ENCODE peak calls at places on chromosome 2, in ten cellular contexts. One of them, this sample, is unnamed.

GRCh38 chr2:205967391-205968075 is 118.4 kb downstream of the INO80D start:
- DNase-seq in GM18507: no peak
- DNase-seq in stimulated activated CD8-positive, alpha-beta memory T cell treated with anti-CD3 and anti-CD28 coated beads, Interleukin-12 subunit alpha, Interleukin-12 subunit beta, amount 100 ng/mL, for 1 hour: no peak
- DNase-seq in lower leg skin: peak
- DNase-seq in GM12865: peak
- DNase-seq in T-helper 1 cell: no peak
- DNase-seq in MM.1S: no peak
- DNase-seq in stromal cell of bone marrow: no peak
- DNase-seq in head of caudate nucleus: no peak
- DNase-seq in heart left ventricle: no peak
- DNase-seq in this sample: no peak

GRCh38 chr2:25149646-25150045 is 18.7 kb downstream of the POMC start:
- DNase-seq in GM18507: no peak
- DNase-seq in stimulated activated CD8-positive, alpha-beta memory T cell treated with anti-CD3 and anti-CD28 coated beads, Interleukin-12 subunit alpha, Interleukin-12 subunit beta, amount 100 ng/mL, for 1 hour: no peak
- DNase-seq in lower leg skin: no peak
- DNase-seq in GM12865: no peak
- DNase-seq in T-helper 1 cell: no peak
- DNase-seq in MM.1S: no peak
- DNase-seq in stromal cell of bone marrow: no peak
- DNase-seq in head of caudate nucleus: no peak
- DNase-seq in heart left ventricle: no peak
- DNase-seq in this sample: no peak

GRCh38 chr2:72511906-72512305 is 313.9 kb downstream of the EXOC6B start:
- DNase-seq in GM18507: no peak
- DNase-seq in stimulated activated CD8-positive, alpha-beta memory T cell treated with anti-CD3 and anti-CD28 coated beads, Interleukin-12 subunit alpha, Interleukin-12 subunit beta, amount 100 ng/mL, for 1 hour: no peak
- DNase-seq in lower leg skin: no peak
- DNase-seq in GM12865: no peak
- DNase-seq in T-helper 1 cell: no peak
- DNase-seq in MM.1S: no peak
- DNase-seq in stromal cell of bone marrow: no peak
- DNase-seq in head of caudate nucleus: no peak
- DNase-seq in heart left ventricle: no peak
- DNase-seq in this sample: no peak

GRCh38 chr2:135219226-135219625 is 167.1 kb downstream of the RAB3GAP1 start:
- DNase-seq in GM18507: no peak
- DNase-seq in stimulated activated CD8-positive, alpha-beta memory T cell treated with anti-CD3 and anti-CD28 coated beads, Interleukin-12 subunit alpha, Interleukin-12 subunit beta, amount 100 ng/mL, for 1 hour: no peak
- DNase-seq in lower leg skin: no peak
- DNase-seq in GM12865: no peak
- DNase-seq in T-helper 1 cell: no peak
- DNase-seq in MM.1S: no peak
- DNase-seq in stromal cell of bone marrow: no peak
- DNase-seq in head of caudate nucleus: no peak
- DNase-seq in heart left ventricle: no peak
- DNase-seq in this sample: no peak

GRCh38 chr2:207459990-207460757 is 69.6 kb upstream of the CREB1 start:
- DNase-seq in GM18507: no peak
- DNase-seq in stimulated activated CD8-positive, alpha-beta memory T cell treated with anti-CD3 and anti-CD28 coated beads, Interleukin-12 subunit alpha, Interleukin-12 subunit beta, amount 100 ng/mL, for 1 hour: no peak
- DNase-seq in lower leg skin: no peak
- DNase-seq in GM12865: peak
- DNase-seq in T-helper 1 cell: no peak
- DNase-seq in MM.1S: peak
- DNase-seq in stromal cell of bone marrow: no peak
- DNase-seq in head of caudate nucleus: no peak
- DNase-seq in heart left ventricle: no peak
- DNase-seq in this sample: no peak

GRCh38 chr2:176997074-176997791 is 215.4 kb upstream of the HNRNPA3 start:
- DNase-seq in GM18507: no peak
- DNase-seq in stimulated activated CD8-positive, alpha-beta memory T cell treated with anti-CD3 and anti-CD28 coated beads, Interleukin-12 subunit alpha, Interleukin-12 subunit beta, amount 100 ng/mL, for 1 hour: no peak
- DNase-seq in lower leg skin: no peak
- DNase-seq in GM12865: peak
- DNase-seq in T-helper 1 cell: no peak
- DNase-seq in MM.1S: no peak
- DNase-seq in stromal cell of bone marrow: peak
- DNase-seq in head of caudate nucleus: no peak
- DNase-seq in heart left ventricle: no peak
- DNase-seq in this sample: no peak

GRCh38 chr2:102520009-102520408 is 47.0 kb downstream of the SLC9A4 start:
- DNase-seq in GM18507: no peak
- DNase-seq in stimulated activated CD8-positive, alpha-beta memory T cell treated with anti-CD3 and anti-CD28 coated beads, Interleukin-12 subunit alpha, Interleukin-12 subunit beta, amount 100 ng/mL, for 1 hour: no peak
- DNase-seq in lower leg skin: no peak
- DNase-seq in GM12865: peak
- DNase-seq in T-helper 1 cell: no peak
- DNase-seq in MM.1S: peak
- DNase-seq in stromal cell of bone marrow: no peak
- DNase-seq in head of caudate nucleus: no peak
- DNase-seq in heart left ventricle: no peak
- DNase-seq in this sample: no peak

GRCh38 chr2:60463249-60463648 is 90.2 kb downstream of the BCL11A start:
- DNase-seq in GM18507: no peak
- DNase-seq in stimulated activated CD8-positive, alpha-beta memory T cell treated with anti-CD3 and anti-CD28 coated beads, Interleukin-12 subunit alpha, Interleukin-12 subunit beta, amount 100 ng/mL, for 1 hour: no peak
- DNase-seq in lower leg skin: no peak
- DNase-seq in GM12865: no peak
- DNase-seq in T-helper 1 cell: no peak
- DNase-seq in MM.1S: no peak
- DNase-seq in stromal cell of bone marrow: peak
- DNase-seq in head of caudate nucleus: peak
- DNase-seq in heart left ventricle: no peak
- DNase-seq in this sample: peak

GRCh38 chr2:102304268-102304667 is 7.1 kb upstream of the IL1RL1 start:
- DNase-seq in GM18507: no peak
- DNase-seq in stimulated activated CD8-positive, alpha-beta memory T cell treated with anti-CD3 and anti-CD28 coated beads, Interleukin-12 subunit alpha, Interleukin-12 subunit beta, amount 100 ng/mL, for 1 hour: no peak
- DNase-seq in lower leg skin: no peak
- DNase-seq in GM12865: no peak
- DNase-seq in T-helper 1 cell: no peak
- DNase-seq in MM.1S: no peak
- DNase-seq in stromal cell of bone marrow: peak
- DNase-seq in head of caudate nucleus: no peak
- DNase-seq in heart left ventricle: no peak
- DNase-seq in this sample: no peak

GRCh38 chr2:207831569-207832248 is 62.0 kb upstream of the FZD5 start:
- DNase-seq in GM18507: no peak
- DNase-seq in stimulated activated CD8-positive, alpha-beta memory T cell treated with anti-CD3 and anti-CD28 coated beads, Interleukin-12 subunit alpha, Interleukin-12 subunit beta, amount 100 ng/mL, for 1 hour: no peak
- DNase-seq in lower leg skin: peak
- DNase-seq in GM12865: no peak
- DNase-seq in T-helper 1 cell: no peak
- DNase-seq in MM.1S: no peak
- DNase-seq in stromal cell of bone marrow: no peak
- DNase-seq in head of caudate nucleus: no peak
- DNase-seq in heart left ventricle: no peak
- DNase-seq in this sample: no peak

GRCh38 chr2:177551989-177552413 is 159.4 kb downstream of the AGPS start:
- DNase-seq in GM18507: no peak
- DNase-seq in stimulated activated CD8-positive, alpha-beta memory T cell treated with anti-CD3 and anti-CD28 coated beads, Interleukin-12 subunit alpha, Interleukin-12 subunit beta, amount 100 ng/mL, for 1 hour: no peak
- DNase-seq in lower leg skin: peak
- DNase-seq in GM12865: no peak
- DNase-seq in T-helper 1 cell: no peak
- DNase-seq in MM.1S: no peak
- DNase-seq in stromal cell of bone marrow: no peak
- DNase-seq in head of caudate nucleus: no peak
- DNase-seq in heart left ventricle: peak
- DNase-seq in this sample: peak

GRCh38 chr2:218860950-218861381 is 1.4 kb downstream of the WNT6 start:
- DNase-seq in GM18507: no peak
- DNase-seq in stimulated activated CD8-positive, alpha-beta memory T cell treated with anti-CD3 and anti-CD28 coated beads, Interleukin-12 subunit alpha, Interleukin-12 subunit beta, amount 100 ng/mL, for 1 hour: no peak
- DNase-seq in lower leg skin: peak
- DNase-seq in GM12865: no peak
- DNase-seq in T-helper 1 cell: no peak
- DNase-seq in MM.1S: no peak
- DNase-seq in stromal cell of bone marrow: no peak
- DNase-seq in head of caudate nucleus: peak
- DNase-seq in heart left ventricle: peak
- DNase-seq in this sample: no peak

GRCh38 chr2:16716051-16716450 is 50.4 kb upstream of the CYRIA start:
- DNase-seq in GM18507: no peak
- DNase-seq in stimulated activated CD8-positive, alpha-beta memory T cell treated with anti-CD3 and anti-CD28 coated beads, Interleukin-12 subunit alpha, Interleukin-12 subunit beta, amount 100 ng/mL, for 1 hour: no peak
- DNase-seq in lower leg skin: no peak
- DNase-seq in GM12865: no peak
- DNase-seq in T-helper 1 cell: no peak
- DNase-seq in MM.1S: no peak
- DNase-seq in stromal cell of bone marrow: no peak
- DNase-seq in head of caudate nucleus: no peak
- DNase-seq in heart left ventricle: peak
- DNase-seq in this sample: no peak

GRCh38 chr2:159807183-159808037 is 9.4 kb upstream of the CD302 start:
- DNase-seq in GM18507: no peak
- DNase-seq in stimulated activated CD8-positive, alpha-beta memory T cell treated with anti-CD3 and anti-CD28 coated beads, Interleukin-12 subunit alpha, Interleukin-12 subunit beta, amount 100 ng/mL, for 1 hour: no peak
- DNase-seq in lower leg skin: no peak
- DNase-seq in GM12865: peak
- DNase-seq in T-helper 1 cell: no peak
- DNase-seq in MM.1S: peak
- DNase-seq in stromal cell of bone marrow: peak
- DNase-seq in head of caudate nucleus: peak
- DNase-seq in heart left ventricle: no peak
- DNase-seq in this sample: peak

GRCh38 chr2:57373530-57373929 is 673.1 kb upstream of the VRK2 start:
- DNase-seq in GM18507: no peak
- DNase-seq in stimulated activated CD8-positive, alpha-beta memory T cell treated with anti-CD3 and anti-CD28 coated beads, Interleukin-12 subunit alpha, Interleukin-12 subunit beta, amount 100 ng/mL, for 1 hour: no peak
- DNase-seq in lower leg skin: no peak
- DNase-seq in GM12865: no peak
- DNase-seq in T-helper 1 cell: no peak
- DNase-seq in MM.1S: no peak
- DNase-seq in stromal cell of bone marrow: peak
- DNase-seq in head of caudate nucleus: no peak
- DNase-seq in heart left ventricle: no peak
- DNase-seq in this sample: no peak

GRCh38 chr2:7209776-7210555 is 292.8 kb downstream of the RNF144A start:
- DNase-seq in GM18507: no peak
- DNase-seq in stimulated activated CD8-positive, alpha-beta memory T cell treated with anti-CD3 and anti-CD28 coated beads, Interleukin-12 subunit alpha, Interleukin-12 subunit beta, amount 100 ng/mL, for 1 hour: no peak
- DNase-seq in lower leg skin: no peak
- DNase-seq in GM12865: no peak
- DNase-seq in T-helper 1 cell: no peak
- DNase-seq in MM.1S: no peak
- DNase-seq in stromal cell of bone marrow: no peak
- DNase-seq in head of caudate nucleus: no peak
- DNase-seq in heart left ventricle: no peak
- DNase-seq in this sample: no peak

GRCh38 chr2:191892391-191892790 is 45.5 kb upstream of the CAVIN2 start:
- DNase-seq in GM18507: no peak
- DNase-seq in stimulated activated CD8-positive, alpha-beta memory T cell treated with anti-CD3 and anti-CD28 coated beads, Interleukin-12 subunit alpha, Interleukin-12 subunit beta, amount 100 ng/mL, for 1 hour: no peak
- DNase-seq in lower leg skin: no peak
- DNase-seq in GM12865: no peak
- DNase-seq in T-helper 1 cell: no peak
- DNase-seq in MM.1S: peak
- DNase-seq in stromal cell of bone marrow: peak
- DNase-seq in head of caudate nucleus: no peak
- DNase-seq in heart left ventricle: no peak
- DNase-seq in this sample: no peak

GRCh38 chr2:100178864-100179263 is 36.5 kb upstream of the AFF3 start:
- DNase-seq in GM18507: no peak
- DNase-seq in stimulated activated CD8-positive, alpha-beta memory T cell treated with anti-CD3 and anti-CD28 coated beads, Interleukin-12 subunit alpha, Interleukin-12 subunit beta, amount 100 ng/mL, for 1 hour: no peak
- DNase-seq in lower leg skin: no peak
- DNase-seq in GM12865: no peak
- DNase-seq in T-helper 1 cell: no peak
- DNase-seq in MM.1S: no peak
- DNase-seq in stromal cell of bone marrow: no peak
- DNase-seq in head of caudate nucleus: no peak
- DNase-seq in heart left ventricle: no peak
- DNase-seq in this sample: no peak

GRCh38 chr2:186589733-186590537 is at the start of gene ITGAV:
- DNase-seq in GM18507: peak
- DNase-seq in stimulated activated CD8-positive, alpha-beta memory T cell treated with anti-CD3 and anti-CD28 coated beads, Interleukin-12 subunit alpha, Interleukin-12 subunit beta, amount 100 ng/mL, for 1 hour: peak
- DNase-seq in lower leg skin: peak
- DNase-seq in GM12865: peak
- DNase-seq in T-helper 1 cell: peak
- DNase-seq in MM.1S: peak
- DNase-seq in stromal cell of bone marrow: peak
- DNase-seq in head of caudate nucleus: peak
- DNase-seq in heart left ventricle: peak
- DNase-seq in this sample: peak

GRCh38 chr2:233244818-233245217 is 6.7 kb upstream of the ATG16L1 start:
- DNase-seq in GM18507: no peak
- DNase-seq in stimulated activated CD8-positive, alpha-beta memory T cell treated with anti-CD3 and anti-CD28 coated beads, Interleukin-12 subunit alpha, Interleukin-12 subunit beta, amount 100 ng/mL, for 1 hour: no peak
- DNase-seq in lower leg skin: no peak
- DNase-seq in GM12865: no peak
- DNase-seq in T-helper 1 cell: no peak
- DNase-seq in MM.1S: no peak
- DNase-seq in stromal cell of bone marrow: no peak
- DNase-seq in head of caudate nucleus: no peak
- DNase-seq in heart left ventricle: no peak
- DNase-seq in this sample: no peak

GRCh38 chr2:98445167-98445522 is 487 bp downstream of the INPP4A start:
- DNase-seq in GM18507: no peak
- DNase-seq in stimulated activated CD8-positive, alpha-beta memory T cell treated with anti-CD3 and anti-CD28 coated beads, Interleukin-12 subunit alpha, Interleukin-12 subunit beta, amount 100 ng/mL, for 1 hour: no peak
- DNase-seq in lower leg skin: no peak
- DNase-seq in GM12865: no peak
- DNase-seq in T-helper 1 cell: no peak
- DNase-seq in MM.1S: no peak
- DNase-seq in stromal cell of bone marrow: no peak
- DNase-seq in head of caudate nucleus: no peak
- DNase-seq in heart left ventricle: no peak
- DNase-seq in this sample: no peak

GRCh38 chr2:190792956-190793888 is 87.4 kb upstream of the GLS start:
- DNase-seq in GM18507: no peak
- DNase-seq in stimulated activated CD8-positive, alpha-beta memory T cell treated with anti-CD3 and anti-CD28 coated beads, Interleukin-12 subunit alpha, Interleukin-12 subunit beta, amount 100 ng/mL, for 1 hour: no peak
- DNase-seq in lower leg skin: no peak
- DNase-seq in GM12865: no peak
- DNase-seq in T-helper 1 cell: no peak
- DNase-seq in MM.1S: no peak
- DNase-seq in stromal cell of bone marrow: no peak
- DNase-seq in head of caudate nucleus: no peak
- DNase-seq in heart left ventricle: no peak
- DNase-seq in this sample: no peak

GRCh38 chr2:197208029-197208428 is 102.6 kb downstream of the ANKRD44 start:
- DNase-seq in GM18507: no peak
- DNase-seq in stimulated activated CD8-positive, alpha-beta memory T cell treated with anti-CD3 and anti-CD28 coated beads, Interleukin-12 subunit alpha, Interleukin-12 subunit beta, amount 100 ng/mL, for 1 hour: no peak
- DNase-seq in lower leg skin: no peak
- DNase-seq in GM12865: no peak
- DNase-seq in T-helper 1 cell: no peak
- DNase-seq in MM.1S: no peak
- DNase-seq in stromal cell of bone marrow: no peak
- DNase-seq in head of caudate nucleus: no peak
- DNase-seq in heart left ventricle: no peak
- DNase-seq in this sample: no peak

GRCh38 chr2:236558999-236559978 is 10.3 kb upstream of the ACKR3 start:
- DNase-seq in GM18507: no peak
- DNase-seq in stimulated activated CD8-positive, alpha-beta memory T cell treated with anti-CD3 and anti-CD28 coated beads, Interleukin-12 subunit alpha, Interleukin-12 subunit beta, amount 100 ng/mL, for 1 hour: no peak
- DNase-seq in lower leg skin: no peak
- DNase-seq in GM12865: peak
- DNase-seq in T-helper 1 cell: no peak
- DNase-seq in MM.1S: no peak
- DNase-seq in stromal cell of bone marrow: no peak
- DNase-seq in head of caudate nucleus: no peak
- DNase-seq in heart left ventricle: no peak
- DNase-seq in this sample: no peak

GRCh38 chr2:176126929-176127768 is 2.4 kb upstream of the HOXD8 start:
- DNase-seq in GM18507: peak
- DNase-seq in stimulated activated CD8-positive, alpha-beta memory T cell treated with anti-CD3 and anti-CD28 coated beads, Interleukin-12 subunit alpha, Interleukin-12 subunit beta, amount 100 ng/mL, for 1 hour: peak
- DNase-seq in lower leg skin: peak
- DNase-seq in GM12865: peak
- DNase-seq in T-helper 1 cell: peak
- DNase-seq in MM.1S: peak
- DNase-seq in stromal cell of bone marrow: no peak
- DNase-seq in head of caudate nucleus: peak
- DNase-seq in heart left ventricle: no peak
- DNase-seq in this sample: peak

GRCh38 chr2:235433860-235434259 is 60.0 kb upstream of the AGAP1 start:
- DNase-seq in GM18507: no peak
- DNase-seq in stimulated activated CD8-positive, alpha-beta memory T cell treated with anti-CD3 and anti-CD28 coated beads, Interleukin-12 subunit alpha, Interleukin-12 subunit beta, amount 100 ng/mL, for 1 hour: no peak
- DNase-seq in lower leg skin: peak
- DNase-seq in GM12865: no peak
- DNase-seq in T-helper 1 cell: no peak
- DNase-seq in MM.1S: peak
- DNase-seq in stromal cell of bone marrow: peak
- DNase-seq in head of caudate nucleus: peak
- DNase-seq in heart left ventricle: peak
- DNase-seq in this sample: peak

GRCh38 chr2:238565031-238565430 is 138.3 kb downstream of the ASB1 start:
- DNase-seq in GM18507: no peak
- DNase-seq in stimulated activated CD8-positive, alpha-beta memory T cell treated with anti-CD3 and anti-CD28 coated beads, Interleukin-12 subunit alpha, Interleukin-12 subunit beta, amount 100 ng/mL, for 1 hour: no peak
- DNase-seq in lower leg skin: no peak
- DNase-seq in GM12865: no peak
- DNase-seq in T-helper 1 cell: no peak
- DNase-seq in MM.1S: no peak
- DNase-seq in stromal cell of bone marrow: no peak
- DNase-seq in head of caudate nucleus: no peak
- DNase-seq in heart left ventricle: no peak
- DNase-seq in this sample: no peak

GRCh38 chr2:201070966-201071304 is 536 bp downstream of the HYCC2 start:
- DNase-seq in GM18507: no peak
- DNase-seq in stimulated activated CD8-positive, alpha-beta memory T cell treated with anti-CD3 and anti-CD28 coated beads, Interleukin-12 subunit alpha, Interleukin-12 subunit beta, amount 100 ng/mL, for 1 hour: no peak
- DNase-seq in lower leg skin: no peak
- DNase-seq in GM12865: no peak
- DNase-seq in T-helper 1 cell: no peak
- DNase-seq in MM.1S: no peak
- DNase-seq in stromal cell of bone marrow: no peak
- DNase-seq in head of caudate nucleus: no peak
- DNase-seq in heart left ventricle: no peak
- DNase-seq in this sample: peak